ENCODE peak calls at places on chromosome 4, in four cellular contexts. N is thoracic aorta, W is thyroid gland, F is hypothalamus. S is an unnamed sample.
A peak's percentile ranks its signal among the peaks of the same experiment; 100 is the strongest.

GRCh38 chr4:39660045-39660444 is 21.4 kb upstream of the SMIM14 start:
- DNase-seq in N (no peak), W (no peak), F (no peak), S (no peak)

GRCh38 chr4:11223261-11223660 is 205.4 kb downstream of the HS3ST1 start:
- DNase-seq in N (no peak), F (no peak), W (no peak), S (no peak)

GRCh38 chr4:7425591-7426468 is 8.9 kb downstream of the PSAPL1 start:
- DNase-seq in W (no peak), F (no peak), N (no peak), S (no peak)

GRCh38 chr4:120400441-120400840 is 333.8 kb upstream of the MAD2L1 start:
- DNase-seq in W (no peak), F (no peak), N (no peak), S (no peak)

GRCh38 chr4:71200944-71201533 is 137.8 kb upstream of the SLC4A4 start:
- DNase-seq in W (no peak), N (no peak), F (no peak), S (no peak)

GRCh38 chr4:567457-568350 is 8.4 kb downstream of the TMEM271 start:
- DNase-seq in W (no peak), N (no peak), F (no peak), S (no peak)

GRCh38 chr4:129545599-129546278 is 449.8 kb downstream of the C4orf33 start:
- DNase-seq in F (no peak), N (peak; percentile 11), W (peak; percentile 51), S (no peak)

GRCh38 chr4:83989835-83990234 is 453.9 kb downstream of the GPAT3 start:
- DNase-seq in N (no peak), F (no peak), W (no peak), S (no peak)

GRCh38 chr4:91958651-91959050 is 345.1 kb upstream of the GRID2 start:
- DNase-seq in F (no peak), N (no peak), W (no peak), S (no peak)

GRCh38 chr4:110586137-110586850 is 36.6 kb downstream of the PITX2 start:
- DNase-seq in N (no peak), W (no peak), F (no peak), S (peak; percentile 2)

GRCh38 chr4:165464338-165464737 is 85.5 kb downstream of the CPE start:
- DNase-seq in N (no peak), W (no peak), F (no peak), S (no peak)

GRCh38 chr4:110119880-110120279 is 78.5 kb downstream of the ELOVL6 start:
- DNase-seq in F (no peak), N (no peak), W (no peak), S (no peak)

GRCh38 chr4:115110191-115111166 is 2.9 kb downstream of the NDST4 start:
- DNase-seq in N (no peak), F (no peak), W (no peak), S (no peak)

GRCh38 chr4:59597536-59598232 is 1602.4 kb upstream of the ADGRL3 start:
- DNase-seq in W (no peak), N (no peak), F (no peak), S (no peak)

GRCh38 chr4:121164291-121164690 is at the start of gene TNIP3:
- DNase-seq in N (no peak), W (no peak), F (no peak), S (no peak)

GRCh38 chr4:16721618-16722291 is 176.7 kb downstream of the LDB2 start:
- DNase-seq in N (no peak), F (no peak), W (no peak), S (peak; percentile 23)

GRCh38 chr4:38177792-38178665 is 217.8 kb downstream of the PTTG2 start:
- DNase-seq in W (peak; percentile 62), F (no peak), N (no peak), S (no peak)

GRCh38 chr4:94216394-94216793 is 8.7 kb downstream of the SMARCAD1 start:
- DNase-seq in N (no peak), F (no peak), W (no peak), S (no peak)

GRCh38 chr4:84479663-84480062 is 19.4 kb downstream of the NKX6-1 start:
- DNase-seq in W (peak; percentile 25), F (no peak), N (no peak), S (no peak)

GRCh38 chr4:23934915-23935314 is 45.1 kb upstream of the PPARGC1A start:
- DNase-seq in W (peak; percentile 83), F (no peak), N (no peak), S (no peak)

GRCh38 chr4:185392156-185392555 is 3.6 kb downstream of the LRP2BP start:
- DNase-seq in F (no peak), W (no peak), N (no peak), S (no peak)

GRCh38 chr4:139921551-139922184 is 232.3 kb downstream of the MAML3 start:
- DNase-seq in F (no peak), W (peak; percentile 79), N (no peak), S (no peak)

GRCh38 chr4:1396806-1397455 is 9.3 kb downstream of the NKX1-1 start:
- DNase-seq in N (no peak), F (no peak), W (no peak), S (no peak)

GRCh38 chr4:140719693-140720092 is 36.5 kb downstream of the TBC1D9 start:
- DNase-seq in W (no peak), N (no peak), F (no peak), S (no peak)

S was measured in KG1.